ENCODE peak calls at places on chromosomes 11 and 22, in eight cellular contexts. K is prostate gland, C is ovary, O is adrenal gland, M is stomach, Z is uterus, I is HCT116, L is transverse colon. W is an unnamed sample.

GRCh38 chr11:79119491-79120284 is 321.1 kb downstream of the TENM4 start:
- DNase-seq in K (no peak), C (no peak), O (no peak), M (no peak), Z (no peak), I (no peak), L (no peak), W (no peak)

GRCh38 chr11:79054636-79055035 is 386.2 kb downstream of the TENM4 start:
- DNase-seq in K (no peak), C (no peak), O (no peak), M (no peak), Z (no peak), I (no peak), L (no peak), W (no peak)

GRCh38 chr22:36235585-36235984 is 3.7 kb downstream of the APOL2 start:
- DNase-seq in K (no peak), C (no peak), O (no peak), M (no peak), Z (no peak), I (no peak), L (no peak), W (no peak)

GRCh38 chr11:114183041-114183511 is 113.1 kb upstream of the NNMT start:
- DNase-seq in K (no peak), C (no peak), O (no peak), M (no peak), Z (peak), I (no peak), L (peak), W (no peak)

GRCh38 chr22:26334232-26334631 is 94.8 kb upstream of the ASPHD2 start:
- DNase-seq in K (no peak), C (no peak), O (no peak), M (no peak), Z (no peak), I (no peak), L (no peak), W (no peak)

GRCh38 chr11:8794677-8795103 is 112.1 kb downstream of the RPL27A start:
- DNase-seq in K (no peak), C (no peak), O (peak), M (peak), Z (no peak), I (peak), L (peak), W (no peak)

GRCh38 chr11:1513326-1514296 is 27.0 kb upstream of the MOB2 start:
- DNase-seq in K (no peak), C (no peak), O (no peak), M (no peak), Z (no peak), I (no peak), L (no peak), W (no peak)

GRCh38 chr11:64503354-64503753 is 87.7 kb upstream of the SLC22A12 start:
- DNase-seq in K (no peak), C (no peak), O (no peak), M (no peak), Z (no peak), I (no peak), L (no peak), W (no peak)

GRCh38 chr22:37109242-37109917 is at the start of gene TMPRSS6:
- DNase-seq in K (no peak), C (no peak), O (no peak), M (peak), Z (no peak), I (no peak), L (no peak), W (no peak)

GRCh38 chr11:16743478-16743877 is 5.0 kb downstream of the C11orf58 start:
- DNase-seq in K (no peak), C (no peak), O (no peak), M (no peak), Z (no peak), I (no peak), L (no peak), W (no peak)

GRCh38 chr11:69050592-69051380 is 2.1 kb downstream of the TPCN2 start:
- DNase-seq in K (no peak), C (peak), O (peak), M (no peak), Z (no peak), I (no peak), L (no peak), W (no peak)

GRCh38 chr11:69049490-69049867 is 747 bp downstream of the TPCN2 start:
- DNase-seq in K (no peak), C (peak), O (peak), M (no peak), Z (no peak), I (no peak), L (no peak), W (no peak)

GRCh38 chr11:69048056-69048717 is 545 bp upstream of the TPCN2 start:
- DNase-seq in K (no peak), C (no peak), O (no peak), M (no peak), Z (no peak), I (no peak), L (no peak), W (no peak)

GRCh38 chr11:69051381-69052342 is 2.9 kb downstream of the TPCN2 start:
- DNase-seq in K (no peak), C (no peak), O (peak), M (no peak), Z (no peak), I (no peak), L (no peak), W (no peak)

DNA sequence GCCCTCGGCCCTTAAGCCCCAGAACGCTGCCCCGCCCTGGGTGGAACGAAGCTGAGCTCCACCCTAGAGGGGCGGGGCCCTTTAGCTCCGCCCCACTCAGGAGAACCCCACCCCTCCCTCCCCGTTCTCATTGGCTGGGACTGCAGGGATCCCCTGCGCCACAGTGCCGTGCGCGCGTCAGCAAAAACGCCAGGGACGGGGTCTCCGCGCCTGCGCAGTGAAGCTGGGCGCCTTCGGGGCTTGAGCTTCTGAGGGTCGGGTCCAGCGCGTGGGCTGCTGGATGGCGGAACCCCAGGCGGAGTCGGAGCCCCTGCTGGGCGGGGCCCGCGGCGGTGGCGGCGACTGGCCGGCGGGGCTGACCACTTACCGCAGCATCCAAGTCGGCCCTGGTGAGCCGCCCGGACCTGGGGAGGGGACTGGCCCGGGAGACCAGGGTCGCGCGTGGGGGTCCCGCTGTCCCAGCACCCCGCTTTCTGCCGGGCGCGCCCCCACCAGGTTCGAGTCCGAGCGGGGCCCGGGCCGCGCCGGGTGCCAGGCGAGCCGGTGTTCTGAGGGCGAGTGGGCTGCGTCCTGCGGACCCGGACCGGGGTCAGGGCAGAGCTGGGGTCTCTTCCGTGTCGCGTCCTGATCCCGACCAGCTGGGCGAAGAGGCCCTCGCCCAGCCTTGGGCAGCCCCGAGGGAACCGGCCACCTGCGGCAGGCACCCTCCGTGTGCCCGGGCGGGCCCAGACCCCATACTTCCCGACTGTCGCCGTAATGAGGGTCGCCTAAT is at the start of gene TPCN2:
- DNase-seq in K (peak), C (peak), O (peak), M (peak), Z (peak), I (peak), L (peak), W (peak)
- TF ChIP-seq POLR2A in K (peak), C (peak), O (peak), M (no peak), Z (peak), I (peak), L (peak), W (peak)

GRCh38 chr22:38204784-38205183 is 3.0 kb downstream of the MAFF start:
- DNase-seq in K (no peak), C (no peak), O (no peak), M (no peak), Z (no peak), I (no peak), L (no peak), W (no peak)

GRCh38 chr22:38202437-38203089 is 769 bp downstream of the MAFF start:
- DNase-seq in K (peak), C (peak), O (peak), M (peak), Z (peak), I (no peak), L (peak), W (peak)

GRCh38 chr22:38203090-38203810 is 1.5 kb downstream of the MAFF start:
- DNase-seq in K (peak), C (peak), O (peak), M (peak), Z (no peak), I (no peak), L (peak), W (no peak)

GRCh38 chr22:38205261-38206128 is 3.7 kb downstream of the MAFF start:
- DNase-seq in K (no peak), C (peak), O (peak), M (no peak), Z (peak), I (no peak), L (peak), W (no peak)

DNA sequence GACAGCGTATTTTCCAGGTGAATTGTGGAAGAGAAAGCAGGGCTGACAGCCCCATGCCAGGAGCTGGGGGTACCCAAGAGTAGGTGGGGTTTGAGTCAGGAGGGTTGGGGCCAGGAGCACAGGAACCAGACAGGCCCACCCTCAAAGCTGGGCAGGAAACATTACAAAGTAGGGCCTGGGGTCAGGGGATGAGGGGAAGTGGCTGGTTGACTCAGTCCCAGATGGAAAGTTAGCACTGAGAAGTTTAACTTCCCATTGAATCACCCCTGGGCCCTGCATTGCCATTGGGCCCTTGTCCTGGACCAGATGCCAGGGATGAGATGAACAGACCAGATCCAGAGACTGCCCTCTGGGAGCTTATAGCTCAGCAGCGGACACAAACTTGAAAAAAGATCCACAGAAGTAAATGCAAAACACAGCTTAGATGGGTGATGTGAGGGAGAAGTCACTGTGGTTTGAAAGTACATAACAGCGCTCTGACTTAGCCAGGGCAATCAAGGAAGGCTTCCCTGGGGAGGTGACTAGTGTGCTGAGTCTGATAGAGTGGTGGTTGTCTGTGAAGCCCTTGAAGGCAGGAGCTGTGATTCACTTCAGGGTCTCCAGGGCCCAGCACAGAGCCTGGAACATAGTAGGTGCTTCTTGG is 2.2 kb downstream of the MAFF start:
- DNase-seq in K (no peak), C (no peak), O (no peak), M (no peak), Z (no peak), I (no peak), L (no peak), W (no peak)
- TF ChIP-seq POLR2A in K (no peak), C (no peak), O (no peak), M (no peak), Z (peak), I (no peak), L (no peak), W (no peak)

GRCh38 chr11:66694732-66695207 is 17.1 kb upstream of the RBM4B start:
- DNase-seq in K (peak), C (peak), O (peak), M (peak), Z (peak), I (peak), L (peak), W (peak)
- TF ChIP-seq POLR2A in K (no peak), C (no peak), O (no peak), M (no peak), Z (no peak), I (no peak), L (no peak), W (no peak)

DNA sequence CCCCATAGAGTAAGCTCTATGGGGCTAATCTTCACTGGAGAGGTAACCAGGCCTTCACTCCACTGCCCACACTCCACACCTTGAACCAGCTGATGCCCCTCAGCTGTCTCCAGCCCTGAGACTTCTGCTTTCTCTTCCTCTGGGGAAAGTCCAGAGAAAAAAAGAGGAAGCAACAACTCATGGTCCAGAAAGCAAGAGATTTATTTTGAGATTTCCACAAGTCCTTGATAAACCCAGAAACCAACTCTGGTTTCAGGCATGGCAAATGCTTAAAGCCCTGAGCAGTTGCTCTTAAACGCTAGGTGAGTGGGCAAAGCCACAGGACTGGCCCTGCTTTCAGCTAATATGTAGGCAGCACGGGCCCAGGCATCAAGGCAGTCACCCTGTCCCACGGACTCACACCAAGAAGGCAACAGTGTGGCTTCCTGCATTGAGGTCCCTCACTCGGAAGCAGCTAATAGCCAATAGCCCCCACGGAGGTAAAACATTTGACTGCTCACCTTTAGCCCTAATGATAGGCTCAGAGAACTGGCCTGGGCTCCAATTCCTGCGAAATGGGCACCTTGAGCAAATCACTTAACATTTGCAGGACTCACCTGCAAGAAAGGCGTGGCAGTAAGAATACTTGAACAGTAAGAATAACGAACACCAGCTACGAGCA is 4.3 kb downstream of the CYB561A3 start:
- DNase-seq in K (no peak), C (no peak), O (no peak), M (no peak), Z (no peak), I (no peak), L (no peak), W (no peak)
- TF ChIP-seq POLR2A in K (no peak), C (no peak), O (no peak), M (no peak), Z (no peak), I (no peak), L (no peak), W (no peak)